ENCODE peak calls at places on chromosomes 2 and 18, in eight cellular contexts. G is fibroblast of lung; R is B cell; D is NCI-H1092; P is GM06990; C is breast epithelium; X is stimulated activated effector memory CD8-positive, alpha-beta T cell treated with anti-CD3 and anti-CD28 coated beads, Interleukin-12 subunit alpha, Interleukin-12 subunit beta, amount 100 ng/mL, for 72 hours; E is CD8-positive, alpha-beta T cell. F is an unnamed sample.

GRCh38 chr2:70083344-70084156 is 3.7 kb upstream of the PCBP1 start:
- DNase-seq in C (no peak), R (peak), G (peak), D (no peak), X (no peak), E (peak), P (peak), F (peak)

GRCh38 chr2:207256026-207256425 is 90.3 kb upstream of the KLF7 start:
- DNase-seq in P (no peak), E (no peak), G (peak), X (no peak), R (no peak), D (no peak), C (no peak), F (no peak)

GRCh38 chr2:30484995-30485394 is 37.9 kb downstream of the LCLAT1 start:
- DNase-seq in E (no peak), P (no peak), D (no peak), C (no peak), G (peak), R (peak), X (no peak), F (no peak)

GRCh38 chr18:9210996-9211395 is 74.4 kb downstream of the ANKRD12 start:
- DNase-seq in D (no peak), G (peak), E (no peak), X (no peak), R (no peak), P (no peak), C (no peak), F (no peak)

GRCh38 chr2:240369725-240370585 is 65.5 kb upstream of the GPC1 start:
- DNase-seq in X (no peak), D (no peak), E (no peak), G (peak), C (peak), R (no peak), P (no peak), F (no peak)

GRCh38 chr18:79723036-79723435 is 43.4 kb downstream of the CTDP1 start:
- DNase-seq in G (no peak), R (no peak), D (no peak), X (no peak), P (no peak), E (no peak), C (no peak), F (no peak)

GRCh38 chr2:69386376-69386775 is 651 bp downstream of the GFPT1 start:
- DNase-seq in R (no peak), E (no peak), G (no peak), X (no peak), P (no peak), D (no peak), C (no peak), F (peak)

GRCh38 chr2:182447843-182448242 is 21.0 kb upstream of the PDE1A start:
- DNase-seq in X (no peak), C (no peak), G (peak), E (no peak), P (no peak), R (no peak), D (no peak), F (no peak)

GRCh38 chr18:49668583-49669290 is 106.9 kb downstream of the LIPG start:
- DNase-seq in R (no peak), P (no peak), C (peak), D (peak), X (no peak), G (peak), E (no peak), F (no peak)

GRCh38 chr2:136242687-136243277 is 124.8 kb upstream of the CXCR4 start:
- DNase-seq in X (peak), P (no peak), E (peak), C (no peak), G (peak), D (no peak), R (no peak), F (no peak)

GRCh38 chr2:5231287-5231686 is 460.9 kb upstream of the SOX11 start:
- DNase-seq in R (no peak), C (no peak), G (no peak), E (no peak), D (no peak), X (no peak), P (no peak), F (no peak)

GRCh38 chr2:121735520-121736074 is 1.1 kb downstream of the NIFK start:
- DNase-seq in D (no peak), R (no peak), G (no peak), X (no peak), P (no peak), E (no peak), C (no peak), F (no peak)

GRCh38 chr18:54671291-54671881 is 80.3 kb downstream of the DYNAP start:
- DNase-seq in P (no peak), R (peak), G (peak), C (no peak), E (no peak), D (peak), X (no peak), F (peak)

F was measured in GM13977.